ENCODE peak calls at places on chromosomes 16 and 17, in four cellular contexts. J is HCT116, Z is PC-3, Y is neural progenitor cell. A is an unnamed sample. For H4K20me1, the result is how much of the 10 kb centered on the place peaks cover.

GRCh38 chr16:73018796-73019455 is 29.0 kb downstream of the ZFHX3 start:
- DNase-seq in J (no peak), Z (no peak), Y (no peak), A (no peak)

GRCh38 chr17:79028496-79029326 is 4.7 kb downstream of the C1QTNF1 start:
- DNase-seq in Y (no peak), Z (no peak), J (no peak), A (no peak)

GRCh38 chr16:86510465-86511261 is at the start of gene FOXF1:
- DNase-seq in Y (peak), Z (no peak), J (no peak), A (peak)

GRCh38 chr16:57842606-57843005 is 40.3 kb upstream of the KIFC3 start:
- DNase-seq in Y (no peak), J (no peak), Z (no peak), A (peak)

GRCh38 chr16:4917117-4917516 is 19.8 kb downstream of the PPL start:
- DNase-seq in Y (no peak), J (no peak), Z (peak), A (peak)

GRCh38 chr16:6160871-6161270 is 1063.3 kb upstream of the EEF2KMT start:
- DNase-seq in Y (no peak), Z (no peak), J (no peak), A (peak)

GRCh38 chr16:29025218-29025617 is 40.4 kb downstream of the LAT start:
- DNase-seq in Y (no peak), J (no peak), Z (no peak), A (no peak)

GRCh38 chr16:49558451-49558850 is 184.8 kb downstream of the C16orf78 start:
- DNase-seq in Z (no peak), J (no peak), Y (no peak), A (no peak)

GRCh38 chr17:8481089-8481488 is 45.4 kb downstream of the NDEL1 start:
- DNase-seq in J (no peak), Z (no peak), Y (no peak), A (no peak)

GRCh38 chr17:15966183-15966878 is 21.4 kb downstream of the ADORA2B start:
- DNase-seq in Z (peak), Y (peak), J (no peak), A (peak)

GRCh38 chr17:82229686-82230626 is 1.1 kb downstream of the SLC16A3 start:
- DNase-seq in Z (no peak), Y (peak), J (no peak), A (no peak)

GRCh38 chr17:4204676-4205075 is 59.1 kb downstream of the ANKFY1 start:
- DNase-seq in J (no peak), Z (no peak), Y (no peak), A (peak)

GRCh38 chr16:84183911-84184310 is 2.9 kb downstream of the TAF1C start:
- DNase-seq in J (no peak), Z (no peak), Y (no peak), A (no peak)

GRCh38 chr16:65919116-65919515 is 447.4 kb upstream of the CDH5 start:
- DNase-seq in Z (no peak), Y (no peak), J (no peak), A (no peak)

GRCh38 chr16:25371342-25371741 is 113.7 kb upstream of the ZKSCAN2 start:
- DNase-seq in Y (no peak), Z (no peak), J (no peak), A (no peak)

GRCh38 chr17:80857721-80858171 is 133.9 kb upstream of the CHMP6 start:
- DNase-seq in Y (no peak), Z (no peak), J (no peak), A (no peak)

GRCh38 chr17:37698132-37698615 is 46.7 kb downstream of the HNF1B start:
- DNase-seq in J (peak), Z (peak), Y (no peak), A (no peak)

GRCh38 chr17:57853695-57854094 is 3.9 kb upstream of the MRPS23 start:
- DNase-seq in J (no peak), Z (no peak), Y (no peak), A (no peak)

GRCh38 chr17:67379251-67379630 is 2.2 kb downstream of the PITPNC1 start:
- DNase-seq in Z (no peak), Y (no peak), J (no peak), A (no peak)

GRCh38 chr17:15185625-15185991 is 79.5 kb downstream of the PMP22 start:
- DNase-seq in J (no peak), Z (no peak), Y (no peak), A (peak)

GRCh38 chr17:48558057-48558456 is 13.1 kb upstream of the HOXB2 start:
- DNase-seq in Y (no peak), J (no peak), Z (no peak), A (peak)

GRCh38 chr17:47808036-47808829 is 13.4 kb downstream of the OSBPL7 start:
- DNase-seq in Z (no peak), Y (no peak), J (no peak), A (no peak)

GRCh38 chr17:49021095-49021767 is 24.0 kb downstream of the IGF2BP1 start:
- DNase-seq in J (no peak), Z (no peak), Y (no peak), A (peak)

GRCh38 chr17:44608732-44609435 is 47.4 kb upstream of the MEIOC start:
- DNase-seq in J (no peak), Y (no peak), Z (no peak), A (no peak)

GRCh38 chr16:75462804-75463203 is 1.7 kb downstream of the TMEM170A start:
- DNase-seq in Z (no peak), Y (no peak), J (no peak), A (peak)

GRCh38 chr17:65604070-65604469 is 42.6 kb upstream of the AXIN2 start:
- DNase-seq in J (no peak), Z (peak), Y (no peak), A (peak)

GRCh38 chr17:41919840-41920579 is 1.3 kb upstream of the ACLY start:
- DNase-seq in Z (peak), J (no peak), Y (no peak), A (peak)

GRCh38 chr16:88773812-88774291 is 11.2 kb downstream of the PIEZO1 start:
- DNase-seq in Z (peak), J (no peak), Y (peak), A (peak)

GRCh38 chr17:57674894-57675293 is 70.2 kb downstream of the CCDC182 start:
- DNase-seq in J (no peak), Z (no peak), Y (no peak), A (no peak)

GRCh38 chr17:49565948-49566491 is 9.7 kb upstream of the NXPH3 start:
- DNase-seq in J (no peak), Y (no peak), Z (peak), A (peak)

GRCh38 chr17:32152130-32152529 is 9.8 kb downstream of the RHOT1 start:
- DNase-seq in Z (no peak), J (no peak), Y (no peak), A (no peak)

GRCh38 chr16:53435066-53435688 is 906 bp downstream of the RBL2 start:
- DNase-seq in Z (peak), Y (peak), J (peak), A (peak)

GRCh38 chr17:39244600-39245570 is 19.1 kb upstream of the STAC2 start:
- DNase-seq in J (peak), Z (peak), Y (peak), A (peak)

GRCh38 chr16:48102083-48103008 is 53.4 kb downstream of the ABCC12 start:
- DNase-seq in Z (no peak), Y (no peak), J (no peak), A (no peak)

GRCh38 chr17:27471321-27472269 is 15.3 kb downstream of the KSR1 start:
- DNase-seq in Z (no peak), Y (no peak), J (peak), A (peak)

GRCh38 chr16:1494129-1494640 is 1.0 kb downstream of the TELO2 start:
- DNase-seq in Y (peak), Z (peak), J (no peak), A (peak)

GRCh38 chr17:59366773-59367656 is 35.6 kb downstream of the YPEL2 start:
- DNase-seq in Y (no peak), J (no peak), Z (peak), A (peak)

GRCh38 chr17:16178836-16179235 is 36.5 kb downstream of the NCOR1 start:
- DNase-seq in J (no peak), Y (no peak), Z (peak), A (peak)

GRCh38 chr16:85781685-85782370 is 17.5 kb downstream of the EMC8 start:
- DNase-seq in Z (peak), J (no peak), Y (no peak), A (peak)

DNA sequence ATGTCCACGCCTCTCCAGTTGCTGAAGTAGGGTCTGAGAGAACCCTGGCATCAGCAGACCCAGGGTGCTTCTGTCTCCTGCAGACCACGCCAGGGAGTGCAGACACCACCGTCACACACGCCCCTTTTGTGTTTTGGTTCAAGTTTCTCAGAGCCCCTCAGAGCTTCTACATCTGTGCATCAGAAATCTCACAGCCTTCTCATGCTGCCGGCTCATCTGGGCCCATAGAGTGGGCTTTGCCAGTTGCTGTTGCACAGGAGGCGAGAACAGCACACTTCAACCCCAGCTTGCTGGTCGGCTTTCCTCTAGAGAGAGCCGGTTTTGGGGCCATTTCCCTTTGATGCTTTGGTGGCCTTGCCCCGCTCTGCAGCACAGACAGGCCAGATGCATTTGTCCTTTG is 60.9 kb downstream of the PDPK1 start:
- DNase-seq in J (no peak), Z (no peak), Y (no peak), A (no peak)
- H3K9ac ChIP-seq in J (no peak), Z (no peak), Y (no peak), A (no peak)

GRCh38 chr16:56649820-56650219 is 1.9 kb upstream of the MT1B start:
- DNase-seq in Y (no peak), Z (peak), J (no peak), A (no peak)

GRCh38 chr16:56647641-56648431 is 3.9 kb upstream of the MT1B start:
- DNase-seq in J (no peak), Z (no peak), Y (peak), A (no peak)

GRCh38 chr16:56652600-56652999 is 914 bp downstream of the MT1B start:
- DNase-seq in J (no peak), Z (no peak), Y (no peak), A (no peak)

GRCh38 chr16:56651586-56651985 is at the start of gene MT1B:
- DNase-seq in Y (no peak), Z (no peak), J (no peak), A (no peak)

DNA sequence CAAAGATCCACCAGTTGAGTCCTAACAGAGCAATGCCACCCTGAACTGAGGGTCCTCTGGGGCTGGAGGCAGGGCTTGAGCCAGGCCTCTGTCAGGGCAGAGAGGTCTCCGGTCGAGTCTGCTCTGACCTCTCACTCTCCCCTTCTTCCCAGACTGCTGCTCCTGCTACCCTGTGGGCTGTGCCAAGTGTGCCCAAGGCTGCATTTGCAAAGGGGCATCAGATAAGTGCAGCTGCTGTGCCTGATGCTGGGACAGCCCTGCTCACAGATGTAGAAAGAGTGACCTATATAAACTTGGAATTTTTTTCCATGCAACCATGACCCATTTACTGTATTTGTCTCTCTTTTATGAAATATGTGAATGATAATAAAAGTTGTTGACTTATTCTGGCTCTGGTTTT is 2.4 kb upstream of the MT1B start:
- DNase-seq in Z (no peak), Y (no peak), J (no peak), A (no peak)
- H4K20me1 ChIP-seq in Z (under half), Y (under half), J (under half), A (under half)

DNA sequence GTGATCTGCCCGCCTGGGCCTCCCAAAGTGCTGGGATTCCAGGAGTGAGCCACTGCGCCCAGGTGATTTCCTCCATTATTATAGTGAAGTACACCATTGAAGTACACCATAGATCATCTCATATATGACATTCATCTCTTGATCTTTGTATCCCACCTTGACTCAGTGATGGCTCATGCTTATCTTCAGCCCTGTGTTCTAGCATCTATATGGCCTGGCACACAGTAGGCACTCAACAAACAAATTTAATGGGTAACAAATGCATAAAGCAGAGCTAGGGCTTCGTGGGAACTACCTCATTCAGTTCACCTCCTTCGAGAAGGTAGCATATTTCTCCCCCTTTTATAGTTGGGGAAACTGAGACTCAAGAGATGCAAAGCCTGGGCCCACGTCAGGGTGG is 952 bp downstream of the ENKD1 start:
- DNase-seq in J (no peak), Z (no peak), Y (no peak), A (no peak)
- H3K9ac ChIP-seq in J (peak), Z (peak), Y (no peak), A (no peak)

GRCh38 chr16:81448154-81449131 is 3.8 kb downstream of the CMIP start:
- DNase-seq in Y (peak), J (no peak), Z (peak), A (no peak)
- H4K20me1 ChIP-seq in Y (half or more), J (under half), Z (half or more), A (under half)